ENCODE peak calls at places on chromosomes 5 and 9, in ten cellular contexts. K is stomach, P is heart left ventricle, J is Peyer's patch, U is sigmoid colon, C is esophagus squamous epithelium, D is body of pancreas, M is A549, Y is HCT116, T is prostate gland. G is an unnamed sample.

GRCh38 chr9:124454296-124454695 is 4.0 kb downstream of the ADGRD2 start:
- DNase-seq in M (no peak), K (no peak), D (no peak), Y (no peak), T (no peak), U (no peak), P (no peak), C (no peak), J (no peak), G (no peak)

GRCh38 chr5:2914022-2914661 is 162.7 kb upstream of the IRX2 start:
- DNase-seq in K (no peak), J (no peak), T (no peak), D (no peak), U (no peak), Y (no peak), M (no peak), C (no peak), P (no peak), G (no peak)

GRCh38 chr9:134358026-134358967 is 32.0 kb downstream of the RXRA start:
- DNase-seq in Y (no peak), U (peak; percentile 87), C (no peak), J (no peak), M (no peak), T (no peak), K (peak; percentile 62), P (peak; percentile 71), D (peak; percentile 41), G (no peak)

GRCh38 chr5:68007446-68007845 is 208.1 kb upstream of the PIK3R1 start:
- DNase-seq in C (no peak), Y (no peak), P (no peak), M (no peak), K (no peak), T (no peak), J (peak; percentile 52), U (peak; percentile 87), D (peak; percentile 60), G (no peak)

GRCh38 chr5:139755892-139756671 is 39.5 kb upstream of the PSD2 start:
- DNase-seq in T (no peak), C (no peak), P (no peak), D (peak; percentile 18), U (no peak), J (peak; percentile 56), M (no peak), K (peak; percentile 32), Y (no peak), G (no peak)

GRCh38 chr5:54387659-54388232 is 67.8 kb upstream of the HSPB3 start:
- DNase-seq in D (no peak), M (no peak), K (no peak), P (no peak), J (no peak), T (no peak), C (no peak), U (no peak), Y (no peak), G (no peak)

GRCh38 chr5:87829214-87829551 is 416.5 kb upstream of the CCNH start:
- DNase-seq in J (no peak), U (peak; percentile 83), M (peak; percentile 14), Y (peak; percentile 6), K (peak; percentile 29), P (peak; percentile 56), D (peak; percentile 74), C (no peak), T (no peak), G (peak; percentile 65)

GRCh38 chr9:35380016-35380415 is 109.9 kb upstream of the RUSC2 start:
- DNase-seq in U (no peak), M (no peak), T (no peak), K (no peak), D (no peak), J (no peak), P (no peak), Y (no peak), C (no peak), G (no peak)

DNA sequence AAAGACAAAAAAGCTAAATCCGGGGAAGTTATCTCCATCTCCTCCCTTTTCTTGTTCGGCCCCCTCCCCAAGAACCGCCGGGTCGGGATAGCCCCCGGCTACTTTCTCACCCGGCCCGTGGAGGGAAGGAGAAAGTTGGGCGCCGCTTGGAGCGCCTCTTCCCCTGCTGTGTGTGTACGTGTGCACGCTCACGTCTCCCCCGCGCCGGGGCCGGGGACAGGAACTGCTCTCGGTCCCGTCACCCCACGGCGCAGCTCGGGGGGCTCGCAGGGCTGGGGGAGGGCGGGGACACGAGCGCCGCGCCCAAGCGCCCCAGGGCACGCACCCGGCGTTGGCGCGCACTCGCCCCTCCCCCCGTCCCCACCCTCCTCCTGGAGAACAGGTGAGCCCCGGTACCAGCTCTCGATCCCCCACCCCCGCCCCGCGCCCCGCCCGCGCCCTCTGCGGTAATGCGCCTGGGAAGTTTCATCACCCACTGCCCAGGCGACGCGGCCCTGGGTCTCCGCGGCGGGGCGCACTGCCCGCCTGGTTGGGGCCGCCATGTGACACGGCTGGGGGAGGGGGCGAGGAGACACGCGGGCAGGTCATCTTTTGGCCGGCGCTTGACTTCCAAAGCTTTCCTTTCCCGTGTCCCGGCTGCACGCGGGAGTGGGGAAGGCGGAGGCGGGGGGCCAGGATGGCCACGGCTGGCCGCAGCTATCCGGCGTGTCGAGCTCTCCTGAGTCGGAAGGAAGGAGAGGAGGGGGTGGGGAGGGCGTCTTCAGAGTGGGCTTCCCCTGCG is 1.3 kb upstream of the STC2 start:
- DNase-seq in U (no peak), K (no peak), M (peak; percentile 59), T (no peak), J (no peak), P (no peak), D (peak; percentile 43), Y (peak; percentile 50), C (no peak), G (no peak)
- TF ChIP-seq CTCF in U (no peak), K (no peak), M (peak; percentile 30), T (no peak), J (no peak), P (no peak), D (no peak), Y (peak; percentile 21), C (no peak), G (no peak)

GRCh38 chr5:176536902-176537607 is at the start of gene RNF44:
- DNase-seq in U (peak; percentile 99), Y (peak; percentile 94), M (peak; percentile 97), T (peak; percentile 97), J (peak; percentile 99), D (peak; percentile 99), C (peak; percentile 93), P (peak; percentile 98), K (peak; percentile 98), G (peak; percentile 98)

GRCh38 chr5:176538985-176539384 is 1.8 kb upstream of the RNF44 start:
- DNase-seq in J (no peak), P (no peak), C (no peak), Y (no peak), U (no peak), T (no peak), K (no peak), D (no peak), M (no peak), G (no peak)

GRCh38 chr5:176536132-176536901 is 885 bp downstream of the RNF44 start:
- DNase-seq in U (peak; percentile 93), P (peak; percentile 86), C (no peak), M (peak; percentile 77), J (peak; percentile 96), T (peak; percentile 61), Y (no peak), K (peak; percentile 80), D (peak; percentile 85), G (peak; percentile 80)

GRCh38 chr5:176538505-176538806 is 1.3 kb upstream of the RNF44 start:
- DNase-seq in T (no peak), U (no peak), M (no peak), K (no peak), C (no peak), Y (no peak), P (no peak), D (no peak), J (no peak), G (no peak)

DNA sequence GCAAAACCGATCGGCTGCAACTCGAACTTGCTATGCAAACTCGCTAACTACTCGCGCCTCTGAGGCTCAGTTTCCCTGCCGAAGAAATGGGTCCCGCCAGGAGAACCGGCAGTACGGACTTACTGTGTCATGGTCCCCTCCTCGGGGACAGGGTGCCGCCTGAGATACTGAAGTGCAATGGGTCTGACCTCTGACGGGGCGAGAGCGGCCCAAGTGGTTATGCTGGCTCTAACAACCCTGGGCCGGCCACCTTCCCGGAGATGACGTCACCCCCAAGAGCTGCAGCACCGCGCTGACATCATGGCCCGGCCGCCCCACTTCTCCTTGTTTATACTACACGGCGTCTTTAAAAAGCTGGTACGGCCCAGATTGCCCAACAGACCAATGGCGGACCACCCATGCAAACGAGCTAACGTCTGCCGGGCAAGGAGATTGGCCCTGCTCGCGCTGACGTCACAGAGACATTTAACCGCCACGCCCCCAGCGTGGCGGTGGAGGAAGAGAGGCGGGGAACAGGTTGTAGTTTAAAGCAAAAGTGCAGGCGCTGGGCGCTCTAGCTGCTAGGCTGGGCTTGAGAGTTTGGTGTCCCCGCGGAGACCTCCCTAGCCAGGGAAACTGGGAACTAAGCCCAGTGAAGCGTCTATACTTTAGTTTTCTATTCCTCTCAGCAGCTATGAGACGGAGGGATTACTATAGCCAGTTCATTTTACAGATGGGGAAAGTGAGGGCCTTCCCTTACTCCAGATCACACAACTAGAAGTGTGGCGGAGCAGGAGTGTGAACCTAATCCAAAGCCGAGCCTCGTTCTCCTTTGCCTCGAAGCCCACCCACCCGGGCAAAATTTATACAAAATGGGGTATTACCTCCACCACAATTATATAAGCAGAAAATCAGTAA is 654 bp upstream of the RNF44 start:
- DNase-seq in Y (peak; percentile 99), D (peak; percentile 100), C (peak; percentile 98), K (peak; percentile 99), T (peak; percentile 100), P (peak; percentile 99), J (peak; percentile 100), U (peak; percentile 100), M (peak; percentile 99), G (peak; percentile 97)
- TF ChIP-seq POLR2A in Y (peak; percentile 27), D (peak; percentile 58), C (no peak), K (no peak), T (peak; percentile 89), P (no peak), J (peak; percentile 94), U (peak; percentile 34), M (no peak), G (peak; percentile 40)

GRCh38 chr5:42230839-42231238 is 192.4 kb upstream of the GHR start:
- DNase-seq in U (no peak), C (no peak), P (no peak), D (no peak), K (no peak), J (no peak), M (no peak), T (no peak), Y (no peak), G (no peak)

GRCh38 chr5:42225009-42225408 is 198.2 kb upstream of the GHR start:
- DNase-seq in D (no peak), P (no peak), U (no peak), C (no peak), Y (no peak), K (no peak), J (no peak), M (no peak), T (no peak), G (no peak)

DNA sequence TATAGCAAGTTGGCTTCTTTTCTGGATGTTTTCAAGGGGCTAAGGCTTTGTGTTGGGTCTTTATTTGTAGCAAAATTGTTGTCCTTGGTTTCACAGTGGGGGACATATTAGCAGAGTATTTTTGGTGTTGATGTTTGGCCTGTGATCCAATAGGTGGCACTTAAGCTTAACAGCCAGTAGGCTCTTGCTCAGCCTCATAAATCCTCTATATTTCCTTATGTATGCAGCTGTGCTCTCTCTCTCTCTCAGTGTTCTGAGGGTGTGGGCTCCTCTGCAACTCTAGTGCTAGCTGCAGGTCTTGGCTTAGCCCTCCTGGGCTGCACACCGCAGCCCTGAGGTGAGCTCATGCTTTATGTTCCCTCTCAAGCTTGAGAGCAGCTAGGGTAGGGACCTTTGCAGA is 195.0 kb upstream of the GHR start:
- DNase-seq in Y (no peak), U (no peak), J (no peak), T (no peak), P (no peak), C (no peak), K (no peak), M (no peak), D (no peak), G (no peak)
- TF ChIP-seq CTCF in Y (no peak), U (no peak), J (no peak), T (no peak), P (no peak), C (no peak), K (no peak), M (no peak), D (no peak), G (no peak)

GRCh38 chr5:69224520-69224919 is 10.2 kb upstream of the CDK7 start:
- DNase-seq in M (no peak), U (no peak), Y (no peak), K (no peak), T (no peak), C (no peak), P (no peak), D (no peak), J (no peak), G (no peak)
- TF ChIP-seq POLR2A in M (no peak), U (no peak), Y (no peak), K (no peak), T (no peak), C (no peak), P (no peak), D (no peak), J (no peak), G (no peak)

G was measured in ovary.